ENCODE peak calls at places on chromosome 12, in seven cellular contexts. Y, J, S, Q, P, U and K are unnamed samples.

GRCh38 chr12:107670999-107671643 is 14.5 kb upstream of the PWP1 start:
- DNase-seq in U (no peak), P (no peak), S (no peak), Q (no peak), Y (no peak), J (no peak), K (no peak)

GRCh38 chr12:131869871-131870418 is 24.5 kb upstream of the ULK1 start:
- DNase-seq in P (no peak), U (no peak), S (no peak), J (no peak), Y (no peak), Q (no peak), K (peak)

GRCh38 chr12:12018454-12018853 is 52.3 kb upstream of the BCL2L14 start:
- DNase-seq in S (no peak), U (no peak), J (no peak), Y (no peak), P (no peak), Q (no peak), K (no peak)

GRCh38 chr12:227286-227915 is 13.4 kb upstream of the SLC6A12 start:
- DNase-seq in S (no peak), Y (no peak), J (no peak), U (peak), Q (peak), P (no peak), K (no peak)

GRCh38 chr12:94282675-94283074 is 134.3 kb downstream of the PLXNC1 start:
- DNase-seq in J (no peak), U (no peak), Y (peak), P (peak), Q (peak), S (no peak), K (no peak)

GRCh38 chr12:70646850-70647249 is 9.6 kb upstream of the PTPRB start:
- DNase-seq in S (no peak), Y (no peak), P (no peak), J (no peak), Q (no peak), U (no peak), K (no peak)

GRCh38 chr12:124143726-124144125 is 151.2 kb upstream of the RFLNA start:
- DNase-seq in Q (no peak), J (no peak), S (no peak), P (no peak), U (no peak), Y (no peak), K (no peak)

GRCh38 chr12:112270673-112271072 is 111.6 kb downstream of the HECTD4 start:
- DNase-seq in P (no peak), J (no peak), Y (no peak), U (no peak), Q (no peak), S (no peak), K (no peak)

GRCh38 chr12:92002195-92002649 is 143.4 kb downstream of the BTG1 start:
- DNase-seq in U (no peak), P (no peak), S (no peak), J (no peak), Q (no peak), Y (no peak), K (no peak)

GRCh38 chr12:32344047-32344446 is 55.3 kb upstream of the FGD4 start:
- DNase-seq in Y (no peak), Q (no peak), S (no peak), U (no peak), J (no peak), P (no peak), K (peak)